ENCODE peak calls at places on chromosomes 7 and 10, in five cellular contexts. N is pulmonary artery endothelial cell; X is iPS-NIHi11; D is activated T-cell treated with anti-CD3 and anti-CD28 coated beads, Interleukin-2, amount 50 U/mL, for 72 hours; Y is colonic mucosa. W is an unnamed sample.

GRCh38 chr10:111103196-111103595 is 26.4 kb downstream of the ADRA2A start:
- DNase-seq in Y (peak), N (no peak), D (no peak), X (no peak), W (no peak)

GRCh38 chr7:17532861-17533404 is 234.5 kb downstream of the AHR start:
- DNase-seq in X (no peak), D (no peak), Y (no peak), N (no peak), W (no peak)

GRCh38 chr7:90931996-90932912 is 332.0 kb upstream of the FZD1 start:
- DNase-seq in D (no peak), Y (no peak), N (no peak), X (no peak), W (no peak)

GRCh38 chr7:64630496-64630895 is 35.4 kb upstream of the ZNF107 start:
- DNase-seq in N (no peak), Y (no peak), D (no peak), X (peak), W (no peak)

GRCh38 chr7:87144173-87144657 is 8.0 kb upstream of the DMTF1 start:
- DNase-seq in N (no peak), X (no peak), Y (no peak), D (no peak), W (no peak)

GRCh38 chr7:150756858-150757257 is 19.6 kb downstream of the GIMAP5 start:
- DNase-seq in N (peak), X (no peak), D (no peak), Y (no peak), W (no peak)

GRCh38 chr10:7411671-7412481 is 1.0 kb upstream of the SFMBT2 start:
- DNase-seq in D (peak), Y (peak), X (no peak), N (no peak), W (peak)

GRCh38 chr10:124745678-124746077 is 1.5 kb upstream of the FAM53B start:
- DNase-seq in Y (peak), D (no peak), X (no peak), N (no peak), W (no peak)

GRCh38 chr7:101595246-101595645 is 33.9 kb downstream of the MYL10 start:
- DNase-seq in D (no peak), Y (no peak), X (no peak), N (no peak), W (no peak)

GRCh38 chr7:155219947-155220769 is 77.5 kb upstream of the INSIG1 start:
- DNase-seq in D (no peak), X (peak), Y (no peak), N (no peak), W (no peak)

GRCh38 chr10:96699613-96700012 is 20.7 kb downstream of the PIK3AP1 start:
- DNase-seq in X (no peak), Y (no peak), N (no peak), D (no peak), W (no peak)

GRCh38 chr10:103746598-103746997 is 108.8 kb downstream of the SH3PXD2A start:
- DNase-seq in N (no peak), Y (no peak), D (no peak), X (no peak), W (no peak)

GRCh38 chr7:142120474-142121000 is 9.0 kb downstream of the MGAM2 start:
- DNase-seq in D (no peak), N (no peak), Y (no peak), X (no peak), W (no peak)

GRCh38 chr10:30200019-30200415 is 140.6 kb upstream of the JCAD start:
- DNase-seq in Y (no peak), D (no peak), X (no peak), N (no peak), W (no peak)

GRCh38 chr7:157266272-157266671 is 70.5 kb upstream of the DNAJB6 start:
- DNase-seq in D (no peak), Y (no peak), X (no peak), N (no peak), W (no peak)

GRCh38 chr7:87570178-87570577 is 30.5 kb downstream of the ABCB1 start:
- DNase-seq in Y (no peak), X (no peak), D (no peak), N (no peak), W (no peak)

GRCh38 chr7:34058791-34059550 is 153.6 kb downstream of the BMPER start:
- DNase-seq in D (no peak), N (no peak), X (peak), Y (no peak), W (peak)

GRCh38 chr10:30037620-30038336 is 21.6 kb downstream of the JCAD start:
- DNase-seq in N (no peak), D (no peak), X (no peak), Y (no peak), W (no peak)

GRCh38 chr7:15508258-15508657 is 53.6 kb downstream of the AGMO start:
- DNase-seq in D (no peak), Y (no peak), N (peak), X (no peak), W (no peak)

GRCh38 chr10:451021-451471 is 238.4 kb downstream of the DIP2C start:
- DNase-seq in Y (no peak), X (no peak), D (peak), N (no peak), W (no peak)

GRCh38 chr10:22325948-22326702 is 5.2 kb downstream of the BMI1 start:
- DNase-seq in Y (no peak), X (no peak), D (no peak), N (no peak), W (no peak)

GRCh38 chr7:93799750-93800357 is 90.7 kb downstream of the TFPI2 start:
- DNase-seq in N (no peak), Y (no peak), X (peak), D (no peak), W (no peak)

GRCh38 chr7:99990417-99990816 is 14.6 kb upstream of the AZGP1 start:
- DNase-seq in D (no peak), X (no peak), N (no peak), Y (no peak), W (no peak)

GRCh38 chr7:116802144-116802747 is 60.1 kb upstream of the CAPZA2 start:
- DNase-seq in X (no peak), N (no peak), D (no peak), Y (no peak), W (no peak)